ENCODE peak calls at places on chromosomes 7 and 10, in five cellular contexts. T is fibroblast of lung, W is HCT116, J is endothelial cell of umbilical vein, V is K562. G is an unnamed sample.

GRCh38 chr10:126902157-126902556 is 3.1 kb upstream of the DOCK1 start:
- DNase-seq in W (peak), V (no peak), T (peak), J (no peak), G (peak)

GRCh38 chr7:55060690-55061414 is 42.0 kb downstream of the EGFR start:
- DNase-seq in J (no peak), W (no peak), V (no peak), T (peak), G (no peak)

GRCh38 chr10:32004161-32004591 is 52.0 kb downstream of the KIF5B start:
- DNase-seq in J (no peak), T (peak), V (no peak), W (no peak), G (no peak)

GRCh38 chr7:86911703-86912102 is 147.8 kb downstream of the ELAPOR2 start:
- DNase-seq in T (no peak), V (no peak), J (no peak), W (no peak), G (no peak)

GRCh38 chr10:33132626-33133025 is 174.6 kb upstream of the ITGB1 start:
- DNase-seq in J (no peak), V (no peak), W (no peak), T (no peak), G (no peak)

GRCh38 chr10:28248092-28248491 is 54.8 kb downstream of the MPP7 start:
- DNase-seq in V (no peak), T (peak), J (no peak), W (no peak), G (no peak)

GRCh38 chr10:31204090-31204489 is 114.9 kb upstream of the ZEB1 start:
- DNase-seq in W (no peak), T (peak), V (no peak), J (no peak), G (no peak)

GRCh38 chr10:57338823-57339558 is 928.7 kb downstream of the IPMK start:
- DNase-seq in T (peak), W (no peak), V (peak), J (peak), G (no peak)

GRCh38 chr7:40474790-40475680 is 340.2 kb downstream of the SUGCT start:
- DNase-seq in J (peak), V (no peak), W (no peak), T (no peak), G (no peak)

GRCh38 chr7:101869901-101870290 is 52.5 kb downstream of the CUX1 start:
- DNase-seq in J (no peak), W (no peak), T (no peak), V (peak), G (no peak)
- H2AFZ ChIP-seq in J (no peak), W (no peak), T (no peak), V (no peak), G (no peak)

GRCh38 chr7:29806131-29806792 is at the start of gene WIPF3:
- DNase-seq in V (peak), J (peak), T (no peak), W (peak), G (no peak)

GRCh38 chr7:29805031-29805430 is 1.3 kb upstream of the WIPF3 start:
- DNase-seq in V (no peak), J (no peak), T (no peak), W (no peak), G (no peak)

GRCh38 chr7:29806793-29807178 is 478 bp downstream of the WIPF3 start:
- DNase-seq in V (peak), J (no peak), W (no peak), T (no peak), G (no peak)

GRCh38 chr7:29808075-29808786 is 1.9 kb downstream of the WIPF3 start:
- DNase-seq in V (no peak), T (no peak), J (no peak), W (no peak), G (no peak)

GRCh38 chr7:29807179-29807841 is 1.0 kb downstream of the WIPF3 start:
- DNase-seq in T (no peak), J (no peak), W (peak), V (no peak), G (peak)
- TF ChIP-seq EZH2 in T (peak), J (peak), W (no peak), V (no peak), G (no peak)

DNA sequence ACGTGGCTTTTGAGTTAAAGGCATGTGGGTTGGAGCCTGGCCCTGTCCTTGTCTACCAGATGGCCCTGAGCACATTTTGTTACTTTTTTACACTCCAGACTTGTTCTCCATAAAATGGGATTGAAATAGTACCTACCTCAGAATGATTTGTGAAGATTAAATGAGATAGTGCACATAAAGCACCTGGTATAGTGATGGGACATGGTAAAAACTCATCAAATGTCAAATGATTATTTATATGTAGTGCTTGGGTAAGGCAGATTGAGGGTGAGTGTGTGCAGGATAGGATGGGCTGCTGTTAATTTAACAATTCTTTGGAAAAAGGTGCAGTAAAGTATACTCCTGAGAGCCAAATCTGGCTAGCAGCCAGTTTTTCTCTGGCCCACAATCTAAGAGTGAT is 168.4 kb downstream of the KIF20B start:
- DNase-seq in J (no peak), W (no peak), T (no peak), V (no peak), G (no peak)
- H2AFZ ChIP-seq in J (no peak), W (no peak), T (no peak), V (no peak), G (no peak)

GRCh38 chr7:103445228-103446020 is 583 bp downstream of the SLC26A5 start:
- DNase-seq in W (no peak), V (no peak), T (peak), J (peak), G (no peak)
- TF ChIP-seq EZH2 in W (no peak), V (peak), T (peak), J (peak), G (no peak)

GRCh38 chr7:18352339-18353255 is 143.0 kb upstream of the HDAC9 start:
- DNase-seq in V (peak), W (peak), T (peak), J (peak), G (peak)

GRCh38 chr7:18354686-18355085 is 140.9 kb upstream of the HDAC9 start:
- DNase-seq in W (no peak), J (peak), V (no peak), T (no peak), G (no peak)

GRCh38 chr7:18357691-18358090 is 137.9 kb upstream of the HDAC9 start:
- DNase-seq in J (no peak), V (no peak), T (no peak), W (no peak), G (no peak)

GRCh38 chr7:18354108-18354507 is 141.4 kb upstream of the HDAC9 start:
- DNase-seq in W (no peak), V (no peak), J (no peak), T (no peak), G (no peak)

GRCh38 chr7:18356195-18356645 is 139.3 kb upstream of the HDAC9 start:
- DNase-seq in T (peak), V (peak), J (peak), W (peak), G (peak)
- H2AFZ ChIP-seq in T (peak), V (peak), J (peak), W (peak), G (no peak)

DNA sequence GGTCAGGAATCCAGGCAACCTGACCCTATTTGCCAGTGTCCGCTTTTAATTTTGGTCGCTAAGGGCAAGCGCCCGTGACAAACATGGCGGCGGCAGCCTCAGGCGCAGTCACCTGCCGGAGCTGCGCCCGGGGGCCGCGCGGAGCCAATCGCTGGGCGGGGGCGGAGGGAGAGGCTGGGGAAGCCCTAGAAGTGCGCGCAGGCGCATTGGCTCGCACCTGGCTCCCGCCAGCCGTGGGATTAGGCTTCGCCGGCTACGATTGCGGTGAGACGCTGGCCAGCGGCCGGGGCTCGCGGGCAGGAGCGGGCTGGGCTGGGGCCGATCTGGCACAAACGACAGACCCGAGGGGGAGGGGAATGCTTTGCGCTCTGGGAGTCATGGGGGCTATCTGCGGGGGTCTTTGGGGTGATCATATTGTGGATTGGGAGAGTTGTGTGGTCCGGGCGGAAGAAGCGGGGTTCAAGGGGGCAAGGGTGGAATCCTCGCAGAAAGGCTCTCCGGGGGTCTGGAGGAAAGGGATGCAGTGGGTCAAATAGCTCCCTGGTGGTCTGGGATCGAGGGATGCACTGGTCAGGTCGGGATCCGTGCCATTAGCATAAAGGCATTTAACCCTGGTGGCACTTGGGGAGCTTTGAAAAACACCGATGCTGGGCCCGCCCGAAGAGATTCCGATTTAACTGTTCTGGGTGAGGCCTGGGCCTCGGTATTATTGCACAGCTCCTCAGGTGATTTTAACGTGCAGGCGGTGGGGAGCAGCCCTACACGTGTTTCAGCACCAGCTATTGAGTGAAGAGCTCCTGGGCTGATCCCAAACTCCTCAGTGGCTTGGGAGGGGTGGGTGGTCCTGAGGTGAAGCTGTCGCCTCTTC is 10.1 kb upstream of the C10orf95 start:
- DNase-seq in T (peak), V (peak), W (peak), J (peak), G (peak)
- TF ChIP-seq EZH2 in T (no peak), V (no peak), W (no peak), J (no peak), G (no peak)

DNA sequence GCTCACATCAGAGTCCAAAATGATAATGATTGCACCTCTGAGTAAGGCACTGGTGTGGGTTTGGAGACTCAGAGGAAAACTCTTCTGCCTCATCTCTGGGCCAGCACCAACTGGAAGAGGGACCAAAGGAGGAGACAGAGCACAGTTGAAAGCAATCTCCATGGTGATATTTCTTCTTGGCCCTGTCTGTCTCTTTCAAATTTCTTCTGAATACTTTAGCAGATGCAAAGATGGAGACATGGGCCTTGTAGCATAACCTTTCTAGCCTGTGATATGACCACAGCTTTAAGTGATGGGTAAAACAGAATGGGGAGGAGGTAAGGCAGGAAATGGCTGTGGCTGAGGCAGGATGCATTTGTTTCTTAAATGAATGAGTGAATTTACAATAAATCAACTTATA is 12.2 kb upstream of the GIMAP7 start:
- DNase-seq in J (peak), V (no peak), W (no peak), T (no peak), G (no peak)
- H2AFZ ChIP-seq in J (no peak), V (no peak), W (no peak), T (no peak), G (no peak)

GRCh38 chr10:97183314-97183713 is 2.4 kb downstream of the SLIT1 start:
- DNase-seq in W (no peak), T (no peak), J (no peak), V (no peak), G (no peak)

GRCh38 chr10:97186911-97187310 is 1.2 kb upstream of the SLIT1 start:
- DNase-seq in V (no peak), J (no peak), T (no peak), W (no peak), G (no peak)

GRCh38 chr10:97184971-97185325 is 811 bp downstream of the SLIT1 start:
- DNase-seq in W (no peak), T (no peak), V (no peak), J (no peak), G (no peak)

GRCh38 chr10:97188234-97188847 is 2.6 kb upstream of the SLIT1 start:
- DNase-seq in J (no peak), W (no peak), V (no peak), T (no peak), G (no peak)

DNA sequence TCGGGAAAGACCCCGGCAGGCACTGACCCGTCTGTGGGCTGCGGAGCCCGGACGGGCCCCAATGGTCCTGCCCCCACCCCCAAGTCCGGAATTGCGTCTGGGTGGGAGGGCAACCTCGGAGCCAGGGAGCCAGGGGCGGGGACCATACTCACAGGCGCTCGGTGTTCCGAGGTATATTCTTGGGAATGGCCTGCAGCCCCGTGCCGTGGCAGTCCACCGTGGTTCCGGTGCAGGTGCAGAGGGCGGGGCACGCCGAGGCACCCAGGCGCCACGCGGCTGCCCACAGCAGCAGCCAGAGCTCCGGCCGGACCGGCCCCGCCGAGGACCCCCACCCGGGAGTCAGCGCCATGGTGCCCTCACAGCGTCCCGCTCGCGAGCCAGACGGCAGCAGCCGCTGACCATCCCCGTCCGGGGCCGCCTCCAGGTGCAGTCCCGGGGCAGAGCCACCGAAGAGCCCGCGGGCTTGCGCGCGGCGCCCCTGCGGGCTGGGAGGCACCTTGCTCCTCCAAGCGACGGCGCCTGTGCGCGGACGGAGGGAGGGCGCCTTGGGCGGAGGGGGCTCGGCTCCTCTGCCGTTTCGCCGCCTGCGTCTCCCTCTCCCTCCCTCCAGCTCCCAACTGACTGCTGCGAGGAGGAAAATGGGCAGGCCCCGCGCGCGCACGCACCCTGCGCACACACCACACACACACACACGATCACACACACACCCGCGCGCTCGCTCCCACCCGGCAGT is at the start of gene SLIT1:
- DNase-seq in T (no peak), J (no peak), W (no peak), V (no peak), G (no peak)
- TF ChIP-seq EZH2 in T (no peak), J (no peak), W (no peak), V (no peak), G (no peak)

GRCh38 chr10:14952851-14953451 is 945 bp downstream of the DCLRE1C start:
- DNase-seq in W (no peak), J (no peak), T (peak), V (peak), G (no peak)
- H2AFZ ChIP-seq in W (no peak), J (peak), T (peak), V (peak), G (peak)